ENCODE peak calls at places on chromosomes 7 and 10, in eight cellular contexts. N, U, B, R, X, K, F and P are unnamed samples.
A peak's percentile ranks its signal among the peaks of the same experiment; 100 is the strongest.

GRCh38 chr10:86753056-86753455 is 3.4 kb upstream of the BMPR1A start:
- DNase-seq in N (no peak), X (no peak), R (no peak), K (no peak), F (no peak), U (no peak), B (no peak), P (no peak)

GRCh38 chr7:1029637-1030443 is 14.5 kb upstream of the GPR146 start:
- DNase-seq in U (no peak), K (no peak), F (no peak), B (no peak), X (no peak), N (no peak), R (no peak), P (no peak)

GRCh38 chr10:69506487-69506833 is 55.2 kb downstream of the TSPAN15 start:
- DNase-seq in R (no peak), U (no peak), F (no peak), N (no peak), K (no peak), B (no peak), X (peak; percentile 69), P (no peak)

GRCh38 chr10:97230146-97230545 is 44.4 kb upstream of the SLIT1 start:
- DNase-seq in B (no peak), F (no peak), R (no peak), K (no peak), X (no peak), N (no peak), U (no peak), P (no peak)

GRCh38 chr7:120170849-120171248 is 102.1 kb upstream of the KCND2 start:
- DNase-seq in U (no peak), B (no peak), X (no peak), R (no peak), F (no peak), K (no peak), N (no peak), P (no peak)

GRCh38 chr7:131493081-131493480 is 63.3 kb downstream of the PODXL start:
- DNase-seq in F (no peak), N (no peak), R (no peak), K (no peak), X (no peak), B (no peak), U (no peak), P (no peak)

GRCh38 chr7:120611959-120612358 is 246.0 kb downstream of the TSPAN12 start:
- DNase-seq in F (no peak), U (no peak), N (no peak), R (no peak), B (no peak), X (no peak), K (no peak), P (no peak)

GRCh38 chr7:28688651-28689050 is 269.5 kb downstream of the TRIL start:
- DNase-seq in F (no peak), X (no peak), N (no peak), B (peak; percentile 74), K (no peak), U (no peak), R (no peak), P (no peak)

GRCh38 chr10:86402283-86402931 is 35.8 kb upstream of the GRID1 start:
- DNase-seq in X (peak; percentile 69), F (no peak), R (no peak), B (peak; percentile 24), U (no peak), K (no peak), N (no peak), P (no peak)

GRCh38 chr7:26151096-26151495 is 902 bp upstream of the NFE2L3 start:
- DNase-seq in U (no peak), K (peak; percentile 38), B (no peak), R (peak; percentile 85), N (no peak), X (no peak), F (no peak), P (no peak)

GRCh38 chr7:41005381-41005901 is 697.4 kb downstream of the INHBA start:
- DNase-seq in R (no peak), K (no peak), N (no peak), B (peak; percentile 74), U (no peak), F (no peak), X (no peak), P (no peak)

GRCh38 chr10:131905603-131906268 is 4.9 kb downstream of the PPP2R2D start:
- DNase-seq in B (no peak), F (no peak), U (no peak), N (no peak), R (no peak), K (no peak), X (no peak), P (no peak)

GRCh38 chr7:1366801-1367405 is 92.4 kb downstream of the MICALL2 start:
- DNase-seq in F (no peak), R (no peak), X (no peak), U (no peak), N (no peak), K (no peak), B (no peak), P (no peak)

GRCh38 chr7:103797647-103798307 is 191.7 kb downstream of the RELN start:
- DNase-seq in K (no peak), N (no peak), F (no peak), U (no peak), X (no peak), R (no peak), B (no peak), P (no peak)